ENCODE peak calls at places on chromosomes 12 and 14, in four cellular contexts. F is HL-60, X is GM12878, C is K562. W is an unnamed sample.

GRCh38 chr12:34607520-34608195 is 585.4 kb downstream of the ALG10 start:
- DNase-seq in F (no peak), X (no peak), C (no peak), W (no peak)

GRCh38 chr14:99716091-99716849 is 32.2 kb downstream of the CYP46A1 start:
- DNase-seq in F (no peak), X (no peak), C (no peak), W (no peak)

GRCh38 chr14:28773176-28773575 is 6.6 kb downstream of the FOXG1 start:
- DNase-seq in F (no peak), X (no peak), C (no peak), W (no peak)

GRCh38 chr12:46794593-46795190 is 31.1 kb downstream of the SLC38A4 start:
- DNase-seq in F (no peak), X (peak), C (no peak), W (no peak)

GRCh38 chr14:50003213-50004021 is 110.5 kb downstream of the ARF6 start:
- DNase-seq in F (no peak), X (peak), C (peak), W (peak)

GRCh38 chr14:82385043-82385442 is 851.4 kb upstream of the SEL1L start:
- DNase-seq in F (no peak), X (no peak), C (no peak), W (no peak)

GRCh38 chr12:68487721-68488309 is 122.9 kb upstream of the RAP1B start:
- DNase-seq in F (no peak), X (no peak), C (no peak), W (no peak)

GRCh38 chr14:104681689-104682074 is 7.7 kb upstream of the INF2 start:
- DNase-seq in F (no peak), X (no peak), C (no peak), W (no peak)

GRCh38 chr12:10409387-10409786 is at the start of gene KLRC4:
- DNase-seq in F (peak), X (no peak), C (peak), W (no peak)

GRCh38 chr12:68178774-68179439 is 19.4 kb upstream of the IFNG start:
- DNase-seq in F (no peak), X (no peak), C (peak), W (no peak)

GRCh38 chr12:1576410-1577240 is 17.8 kb downstream of the FBXL14 start:
- DNase-seq in F (no peak), X (no peak), C (peak), W (no peak)

GRCh38 chr12:115485967-115486366 is 791.5 kb downstream of the MED13L start:
- DNase-seq in F (no peak), X (no peak), C (no peak), W (no peak)

GRCh38 chr14:69879175-69880047 is at the start of gene SMOC1:
- DNase-seq in F (no peak), X (no peak), C (peak), W (peak)

GRCh38 chr14:31265701-31266398 is 58.3 kb upstream of the HECTD1 start:
- DNase-seq in F (no peak), X (no peak), C (peak), W (no peak)

GRCh38 chr12:98645572-98646067 is 530 bp downstream of the APAF1 start:
- DNase-seq in F (no peak), X (no peak), C (peak), W (peak)

GRCh38 chr14:68749487-68750475 is 43.1 kb downstream of the ZFP36L1 start:
- DNase-seq in F (no peak), X (no peak), C (peak), W (no peak)

GRCh38 chr12:64696065-64696741 is 63.0 kb downstream of the GNS start:
- DNase-seq in F (no peak), X (no peak), C (peak), W (no peak)

GRCh38 chr12:49783917-49784676 is 42.7 kb downstream of the TMBIM6 start:
- DNase-seq in F (no peak), X (no peak), C (no peak), W (no peak)

GRCh38 chr14:94021416-94022157 is 4.6 kb upstream of the OTUB2 start:
- DNase-seq in F (no peak), X (no peak), C (no peak), W (no peak)

GRCh38 chr12:26319511-26319910 is 124.1 kb downstream of the SSPN start:
- DNase-seq in F (no peak), X (no peak), C (no peak), W (no peak)

GRCh38 chr12:105561981-105562726 is 231.7 kb downstream of the C12orf75 start:
- DNase-seq in F (no peak), X (no peak), C (no peak), W (no peak)

GRCh38 chr14:37864861-37865718 is 269.7 kb downstream of the TTC6 start:
- DNase-seq in F (no peak), X (no peak), C (no peak), W (no peak)

GRCh38 chr14:47207636-47208035 is 467.8 kb downstream of the MDGA2 start:
- DNase-seq in F (no peak), X (no peak), C (no peak), W (no peak)

GRCh38 chr12:108327621-108328371 is 11.3 kb downstream of the CMKLR1 start:
- DNase-seq in F (no peak), X (no peak), C (no peak), W (no peak)

GRCh38 chr14:50741571-50741970 is 73.5 kb upstream of the SAV1 start:
- DNase-seq in F (no peak), X (no peak), C (no peak), W (no peak)

GRCh38 chr12:18139989-18140596 is 50.1 kb upstream of the RERGL start:
- DNase-seq in F (no peak), X (no peak), C (no peak), W (no peak)

GRCh38 chr14:60514378-60515243 is 5.7 kb downstream of the SIX6 start:
- DNase-seq in F (no peak), X (no peak), C (peak), W (no peak)

GRCh38 chr12:77625441-77625840 is 205.3 kb upstream of the NAV3 start:
- DNase-seq in F (no peak), X (no peak), C (no peak), W (no peak)

GRCh38 chr12:128069359-128069997 is 197.5 kb upstream of the TMEM132C start:
- DNase-seq in F (no peak), X (no peak), C (peak), W (peak)

DNA sequence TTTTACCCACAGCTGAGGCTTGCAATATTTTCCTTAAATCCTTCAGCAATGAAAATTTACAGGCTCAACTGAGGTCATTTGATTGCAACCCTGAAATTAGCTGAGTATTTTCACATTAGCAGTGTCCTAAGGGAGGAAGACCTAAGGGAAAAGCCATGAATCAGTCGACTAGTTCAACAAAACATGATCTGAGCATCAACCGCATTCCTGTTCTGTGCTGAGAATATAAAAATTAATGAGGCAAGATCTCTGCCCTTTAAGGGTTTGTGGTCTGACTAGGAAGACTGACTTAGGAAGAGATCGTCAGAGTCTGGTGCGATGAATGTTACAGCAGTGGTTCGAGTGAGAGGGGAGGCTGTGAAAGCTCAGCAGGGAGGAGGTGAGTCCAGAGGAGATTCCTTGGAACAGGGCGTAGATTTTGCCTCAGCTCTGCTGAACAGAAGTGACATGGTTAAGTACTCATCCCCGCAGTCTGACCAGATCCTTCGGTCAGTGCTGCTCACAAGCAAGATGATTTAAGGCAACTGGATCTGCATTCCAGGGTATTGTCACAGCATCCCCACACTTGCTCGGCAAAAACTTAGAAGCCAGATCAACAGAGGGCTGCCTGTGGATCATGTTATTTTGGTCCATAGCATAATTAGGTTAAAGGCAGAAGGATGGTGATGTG is 49.6 kb downstream of the BMAL2 start:
- DNase-seq in F (no peak), X (no peak), C (no peak), W (no peak)
- TF ChIP-seq SPI1 in F (no peak), X (no peak), C (no peak), W (no peak)

GRCh38 chr12:124599074-124599999 is 31.9 kb upstream of the NCOR2 start:
- DNase-seq in F (no peak), X (no peak), C (no peak), W (no peak)
- TF ChIP-seq SPI1 in F (no peak), X (no peak), C (no peak), W (no peak)

GRCh38 chr12:54502485-54502884 is 4.9 kb downstream of the NCKAP1L start:
- DNase-seq in F (no peak), X (no peak), C (no peak), W (no peak)
- TF ChIP-seq SPI1 in F (no peak), X (no peak), C (no peak), W (no peak)

GRCh38 chr14:64715628-64716412 is 11.6 kb downstream of the PLEKHG3 start:
- DNase-seq in F (no peak), X (no peak), C (no peak), W (no peak)

GRCh38 chr14:64720190-64720589 is 16.0 kb downstream of the PLEKHG3 start:
- DNase-seq in F (no peak), X (no peak), C (no peak), W (no peak)

GRCh38 chr14:64718762-64719161 is 14.5 kb downstream of the PLEKHG3 start:
- DNase-seq in F (no peak), X (no peak), C (no peak), W (no peak)

GRCh38 chr14:64719601-64720000 is 15.4 kb downstream of the PLEKHG3 start:
- DNase-seq in F (no peak), X (no peak), C (no peak), W (no peak)

DNA sequence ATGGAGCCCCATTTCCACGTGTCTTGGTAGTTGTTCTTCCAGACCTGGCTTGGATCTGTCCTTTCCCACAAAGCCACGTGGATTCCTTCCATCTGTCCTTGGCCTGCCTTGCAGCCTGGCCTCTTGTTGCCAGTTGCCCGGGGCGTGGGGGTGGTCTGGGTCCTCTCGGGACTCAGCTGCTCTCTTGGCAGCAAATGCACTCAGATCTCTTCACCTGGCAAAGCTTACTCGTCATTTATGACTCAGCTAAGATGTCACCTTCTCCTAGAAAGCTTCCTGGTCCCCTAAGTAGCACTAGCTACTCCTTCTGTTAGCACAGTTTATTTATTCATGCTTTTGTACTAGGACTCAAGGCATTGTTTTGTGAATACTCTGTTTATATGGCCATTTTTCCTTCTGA is 13.6 kb downstream of the PLEKHG3 start:
- DNase-seq in F (no peak), X (no peak), C (no peak), W (no peak)
- TF ChIP-seq SPI1 in F (no peak), X (no peak), C (no peak), W (no peak)

GRCh38 chr14:53547593-53547992 is 394.5 kb upstream of the DDHD1 start:
- DNase-seq in F (no peak), X (no peak), C (no peak), W (no peak)
- TF ChIP-seq SPI1 in F (no peak), X (no peak), C (no peak), W (no peak)

DNA sequence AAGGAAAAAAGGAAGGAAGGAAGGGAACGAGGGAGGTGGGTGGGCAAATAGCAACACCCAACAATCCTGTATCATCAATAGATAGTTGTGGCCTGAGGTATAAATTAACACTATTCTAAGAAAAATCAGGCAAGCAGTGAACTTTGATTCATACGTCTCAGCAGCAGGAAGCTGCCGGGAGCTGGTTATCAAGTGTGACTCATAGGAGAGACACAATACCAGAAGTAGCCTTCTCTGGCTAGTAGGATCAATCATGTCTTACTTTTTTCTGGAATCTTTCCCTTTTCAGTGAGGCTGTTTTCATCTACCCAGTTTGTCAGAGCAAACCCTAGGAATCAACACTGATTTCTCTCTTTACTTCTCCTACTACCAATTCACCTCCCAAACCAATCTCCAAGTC is 780.5 kb downstream of the NRXN3 start:
- DNase-seq in F (no peak), X (no peak), C (no peak), W (no peak)
- TF ChIP-seq SPI1 in F (no peak), X (no peak), C (no peak), W (no peak)

GRCh38 chr12:75528692-75529091 is 17.3 kb upstream of the KRR1 start:
- DNase-seq in F (no peak), X (no peak), C (no peak), W (no peak)
- TF ChIP-seq SPI1 in F (no peak), X (no peak), C (no peak), W (no peak)

GRCh38 chr14:24818823-24819341 is 184.9 kb upstream of the GZMB start:
- DNase-seq in F (no peak), X (no peak), C (no peak), W (no peak)
- TF ChIP-seq SPI1 in F (no peak), X (no peak), C (no peak), W (no peak)

W was measured in GM12891.